ENCODE peak calls at places on chromosome 20, in six cellular contexts. R is GM23248, N is aorta, I is right cardiac atrium, F is Caco-2, E is lower lobe of right lung. Q is an unnamed sample.
A peak's percentile ranks its signal among the peaks of the same experiment; 100 is the strongest.

GRCh38 chr20:59821201-59821600 is 112.2 kb downstream of the SYCP2 start:
- DNase-seq in I (no peak), N (peak; percentile 21), F (no peak), E (no peak), R (no peak), Q (no peak)

GRCh38 chr20:13008761-13009681 is at the start of gene SPTLC3:
- DNase-seq in F (peak; percentile 80), E (no peak), N (no peak), R (peak; percentile 53), I (peak; percentile 56), Q (peak; percentile 9)

GRCh38 chr20:57959018-57959417 is 249.2 kb upstream of the PMEPA1 start:
- DNase-seq in E (no peak), N (peak; percentile 76), I (no peak), R (peak; percentile 38), F (no peak), Q (no peak)

GRCh38 chr20:10076126-10077080 is 41.6 kb downstream of the ANKEF1 start:
- DNase-seq in F (no peak), I (no peak), R (no peak), N (no peak), E (no peak), Q (no peak)

GRCh38 chr20:45111285-45111684 is 3.7 kb downstream of the WFDC5 start:
- DNase-seq in I (no peak), N (no peak), F (no peak), E (no peak), R (no peak), Q (no peak)

GRCh38 chr20:47785321-47785899 is at the start of gene SULF2:
- DNase-seq in N (peak; percentile 87), F (peak; percentile 84), R (peak; percentile 36), I (peak; percentile 82), E (no peak), Q (peak; percentile 66)

GRCh38 chr20:42366626-42367025 is 748.4 kb upstream of the CHD6 start:
- DNase-seq in N (no peak), I (no peak), E (no peak), R (no peak), F (no peak), Q (no peak)

GRCh38 chr20:49866051-49866450 is 49.3 kb downstream of the SPATA2 start:
- DNase-seq in N (no peak), E (no peak), I (no peak), F (no peak), R (peak; percentile 88), Q (peak; percentile 97)

GRCh38 chr20:40630723-40631631 is 58.1 kb downstream of the MAFB start:
- DNase-seq in N (no peak), I (no peak), R (no peak), F (no peak), E (no peak), Q (no peak)

GRCh38 chr20:54606384-54606783 is 131.0 kb downstream of the DOK5 start:
- DNase-seq in R (no peak), F (no peak), N (no peak), E (no peak), I (no peak), Q (peak; percentile 5)

GRCh38 chr20:17541596-17541995 is 10.4 kb upstream of the BFSP1 start:
- DNase-seq in E (no peak), I (no peak), N (no peak), R (no peak), F (no peak), Q (no peak)

GRCh38 chr20:63594043-63594561 is 20.1 kb upstream of the HELZ2 start:
- DNase-seq in E (no peak), I (no peak), F (no peak), R (peak; percentile 91), N (peak; percentile 72), Q (peak; percentile 52)

GRCh38 chr20:33139467-33139866 is 28.5 kb upstream of the BPIFA2 start:
- DNase-seq in R (no peak), N (no peak), F (no peak), E (no peak), I (no peak), Q (no peak)

GRCh38 chr20:9508696-9509178 is 5.7 kb upstream of the LAMP5 start:
- DNase-seq in N (no peak), R (no peak), I (no peak), E (no peak), F (no peak), Q (no peak)

GRCh38 chr20:12207875-12208274 is 290.2 kb downstream of the BTBD3 start:
- DNase-seq in E (no peak), R (peak; percentile 32), N (no peak), F (peak; percentile 70), I (no peak), Q (peak; percentile 62)

GRCh38 chr20:45779011-45779915 is 12.4 kb downstream of the WFDC3 start:
- DNase-seq in E (peak; percentile 89), I (peak; percentile 88), R (peak; percentile 98), N (peak; percentile 94), F (no peak), Q (peak; percentile 98)

GRCh38 chr20:56348746-56349145 is 10.0 kb upstream of the FAM210B start:
- DNase-seq in F (no peak), I (no peak), R (no peak), N (no peak), E (no peak), Q (no peak)

GRCh38 chr20:12721636-12722035 is 287.1 kb upstream of the SPTLC3 start:
- DNase-seq in R (no peak), E (no peak), F (no peak), N (no peak), I (no peak), Q (no peak)

GRCh38 chr20:31720486-31721407 is 1.9 kb downstream of the BCL2L1 start:
- DNase-seq in I (no peak), R (no peak), N (no peak), F (peak; percentile 80), E (no peak), Q (peak; percentile 32)

GRCh38 chr20:64189530-64189966 is 25.3 kb downstream of the MYT1 start:
- DNase-seq in E (no peak), I (peak; percentile 9), N (no peak), F (peak; percentile 37), R (no peak), Q (no peak)

DNA sequence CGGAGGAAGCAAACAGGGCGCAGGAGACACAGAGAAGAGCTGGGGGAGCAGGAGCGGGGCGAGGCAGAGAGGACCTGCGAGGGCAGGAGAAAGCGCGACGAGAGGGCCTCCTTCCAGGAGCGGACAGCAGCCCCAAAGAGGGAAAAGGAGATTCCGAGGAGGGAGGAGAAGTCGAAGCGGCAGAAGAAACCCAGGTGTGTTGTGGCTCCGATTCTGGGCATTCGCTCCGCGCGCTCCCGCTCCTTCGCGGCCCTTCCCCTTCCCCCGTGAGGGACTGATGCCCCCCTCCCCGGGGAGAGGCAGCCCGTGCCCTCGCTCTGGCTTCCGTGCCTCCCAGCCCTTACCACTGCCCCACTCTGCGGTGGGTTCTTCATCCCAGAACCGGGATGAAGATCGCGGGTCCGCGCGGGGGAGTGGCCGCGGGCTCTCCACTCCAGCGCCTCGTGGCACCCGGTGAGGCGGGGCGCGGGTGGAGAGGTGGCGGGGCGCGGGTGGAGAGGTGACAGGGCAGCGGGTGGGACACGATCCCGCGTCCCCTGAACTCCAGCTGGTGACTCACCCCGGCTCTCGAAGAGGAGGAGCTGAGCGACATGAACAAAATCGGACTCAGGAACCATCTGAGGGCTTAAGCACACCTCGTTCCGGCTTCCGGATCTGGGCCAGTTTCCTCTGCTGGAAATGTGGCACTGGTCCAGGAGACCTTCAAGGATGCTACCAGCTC is 22.4 kb downstream of the TMC2 start:
- DNase-seq in R (peak; percentile 38), E (no peak), I (no peak), F (no peak), N (no peak), Q (peak; percentile 11)
- H3K4me3 ChIP-seq in R (no peak overlapping the region), E (peak overlapping the region; percentile 42), I (peak overlapping the region; percentile 38), F (no peak overlapping the region), N (no peak overlapping the region), Q (no peak overlapping the region)

DNA sequence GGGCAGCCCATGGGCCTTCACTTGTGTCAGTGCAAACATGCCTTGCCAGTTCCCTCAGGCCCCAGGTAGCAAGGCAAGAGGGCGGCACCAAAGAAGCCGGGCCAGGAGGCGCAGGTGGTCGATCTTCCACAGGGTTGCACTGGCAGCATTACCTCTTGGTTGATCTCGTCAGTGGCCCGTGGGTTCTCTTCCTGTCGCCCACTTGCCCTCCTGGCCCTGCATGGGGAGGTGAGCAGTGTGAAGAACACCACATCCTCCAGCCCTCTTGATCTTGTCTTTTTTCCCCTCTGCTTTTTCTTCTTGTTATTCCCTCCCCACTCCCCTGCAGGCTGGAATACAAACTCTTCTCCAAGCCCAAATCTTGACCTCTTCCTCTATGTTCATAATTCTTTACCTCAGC is 3.0 kb upstream of the CST11 start:
- DNase-seq in I (no peak), N (no peak), F (no peak), E (no peak), R (no peak), Q (no peak)
- H3K4me1 ChIP-seq in I (no peaks in the 10 kb centered on the region), N (no peaks in the 10 kb centered on the region), F (no peaks in the 10 kb centered on the region), E (no peaks in the 10 kb centered on the region), R (no peaks in the 10 kb centered on the region), Q (no peaks in the 10 kb centered on the region)

GRCh38 chr20:20839771-20840170 is 127.3 kb upstream of the RALGAPA2 start:
- DNase-seq in R (no peak), F (no peak), N (no peak), I (no peak), E (no peak), Q (no peak)

GRCh38 chr20:20832715-20833114 is 120.3 kb upstream of the RALGAPA2 start:
- DNase-seq in I (no peak), N (no peak), F (no peak), R (no peak), E (no peak), Q (no peak)

GRCh38 chr20:20837574-20838021 is 125.2 kb upstream of the RALGAPA2 start:
- DNase-seq in E (no peak), R (peak; percentile 66), I (peak; percentile 72), N (peak; percentile 81), F (peak; percentile 75), Q (peak; percentile 65)

GRCh38 chr20:20831794-20832193 is 119.3 kb upstream of the RALGAPA2 start:
- DNase-seq in N (no peak), R (no peak), I (no peak), E (no peak), F (no peak), Q (no peak)

DNA sequence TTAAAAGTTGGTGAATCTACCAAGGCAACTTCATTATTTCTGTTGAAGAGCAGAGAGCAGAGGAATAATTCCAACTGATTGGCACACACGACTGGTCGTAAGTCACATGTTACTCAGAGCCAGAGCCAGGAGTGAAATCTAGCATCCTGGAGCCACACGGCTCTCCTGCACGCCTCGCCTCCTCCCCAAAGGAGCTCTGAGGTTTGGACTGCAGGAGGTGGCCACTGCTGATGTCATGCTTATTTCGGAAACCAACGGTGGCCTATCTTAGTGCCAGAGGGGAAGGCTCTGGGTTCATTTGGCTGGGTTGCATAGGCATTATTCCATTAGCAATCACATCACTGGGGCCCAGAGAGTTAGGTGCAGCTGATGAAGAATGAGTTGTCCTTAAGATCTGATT is 123.5 kb upstream of the RALGAPA2 start:
- DNase-seq in E (no peak), I (no peak), R (no peak), F (no peak), N (no peak), Q (no peak)
- H3K27me3 ChIP-seq in E (peaks cover 15% of the 10 kb centered on the region), I (no peaks in the 10 kb centered on the region), R (peaks cover 14% of the 10 kb centered on the region), F (no peaks in the 10 kb centered on the region), N (no peaks in the 10 kb centered on the region), Q (peaks cover 48% of the 10 kb centered on the region)

DNA sequence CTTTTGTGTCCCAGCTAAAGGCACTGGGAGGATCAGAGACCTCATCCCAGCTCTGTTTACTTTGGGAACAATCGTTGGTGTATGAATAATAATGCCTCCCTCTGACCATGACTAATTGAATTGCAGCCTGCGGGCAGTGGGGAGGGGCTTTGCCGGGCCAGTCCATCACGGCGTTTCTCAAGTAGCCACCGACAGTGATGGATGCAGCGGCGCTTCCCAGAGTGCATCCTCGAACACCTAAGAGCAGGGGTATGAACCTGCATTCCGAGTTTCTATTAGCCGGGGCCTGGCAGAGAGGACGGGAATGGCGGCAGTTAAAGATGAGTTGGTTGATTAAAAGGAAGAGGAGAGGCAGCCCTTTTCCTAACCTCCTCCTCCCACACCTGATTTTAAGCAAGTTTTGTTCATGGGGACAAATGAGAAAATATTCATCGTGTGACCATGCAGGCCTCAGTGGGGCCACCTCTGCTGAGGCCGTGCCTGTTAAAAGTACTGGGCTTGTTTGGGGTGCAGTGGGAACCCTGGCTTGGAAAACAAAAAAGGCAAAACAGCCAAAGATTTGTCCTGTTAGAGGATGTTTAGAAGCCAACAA is 154.1 kb downstream of the FOXA2 start:
- DNase-seq in E (no peak), R (no peak), N (no peak), I (no peak), F (no peak), Q (no peak)
- H3K4me3 ChIP-seq in E (no peak overlapping the region), R (no peak overlapping the region), N (no peak overlapping the region), I (no peak overlapping the region), F (no peak overlapping the region), Q (no peak overlapping the region)